ENCODE peak calls at places on chromosome 22, in ten cellular contexts. S is dorsolateral prefrontal cortex, H is B cell, E is Caco-2, Z is glutamatergic neuron, K is neural progenitor cell, A is GM12865, X is IMR-90, T is OCI-LY7, D is right lobe of liver. R is an unnamed sample.

GRCh38 chr22:48101704-48102103 is 1339.3 kb downstream of the TBC1D22A start:
- DNase-seq in S (no peak), H (no peak), E (no peak), Z (no peak), K (no peak), A (no peak), X (no peak), T (no peak), D (no peak), R (no peak)

GRCh38 chr22:37601203-37601539 is 7.5 kb upstream of the GGA1 start:
- DNase-seq in S (no peak), H (no peak), E (no peak), Z (no peak), K (no peak), A (no peak), X (no peak), T (no peak), D (no peak), R (no peak)

GRCh38 chr22:48276933-48277867 is 1514.8 kb downstream of the TBC1D22A start:
- DNase-seq in S (no peak), H (no peak), E (no peak), Z (no peak), K (no peak), A (no peak), X (no peak), T (no peak), D (no peak), R (no peak)

GRCh38 chr22:47966316-47966715 is 1203.9 kb downstream of the TBC1D22A start:
- DNase-seq in S (no peak), H (no peak), E (no peak), Z (no peak), K (no peak), A (no peak), X (no peak), T (no peak), D (no peak), R (no peak)

GRCh38 chr22:40400173-40400572 is 29.8 kb downstream of the SGSM3 start:
- DNase-seq in S (no peak), H (peak; percentile 79), E (no peak), Z (no peak), K (no peak), A (peak; percentile 89), X (no peak), T (peak; percentile 91), D (no peak), R (no peak)

GRCh38 chr22:41264408-41264941 is 21.5 kb downstream of the RANGAP1 start:
- DNase-seq in S (peak; percentile 87), H (no peak), E (no peak), Z (no peak), K (no peak), A (no peak), X (no peak), T (no peak), D (no peak), R (no peak)

GRCh38 chr22:35131423-35132050 is 65.6 kb downstream of the ISX start:
- DNase-seq in S (no peak), H (no peak), E (no peak), Z (no peak), K (no peak), A (peak; percentile 51), X (no peak), T (no peak), D (no peak), R (no peak)

GRCh38 chr22:46122511-46122971 is 27.8 kb upstream of the PPARA start:
- DNase-seq in S (peak; percentile 75), H (peak; percentile 68), E (peak; percentile 75), Z (peak; percentile 87), K (peak; percentile 84), A (peak; percentile 74), X (peak; percentile 46), T (peak; percentile 73), D (peak; percentile 76), R (peak; percentile 86)

GRCh38 chr22:24525416-24526037 is 29.4 kb downstream of the GUCD1 start:
- DNase-seq in S (peak; percentile 60), H (peak; percentile 85), E (peak; percentile 83), Z (peak; percentile 85), K (peak; percentile 67), A (peak; percentile 92), X (peak; percentile 65), T (peak; percentile 88), D (peak; percentile 79), R (peak; percentile 78)

GRCh38 chr22:28027453-28028448 is 108.7 kb upstream of the PITPNB start:
- DNase-seq in S (no peak), H (peak; percentile 14), E (no peak), Z (no peak), K (no peak), A (no peak), X (no peak), T (no peak), D (no peak), R (peak; percentile 43)

GRCh38 chr22:35838849-35839646 is 121.4 kb downstream of the APOL5 start:
- DNase-seq in S (no peak), H (no peak), E (peak; percentile 46), Z (peak; percentile 46), K (peak; percentile 68), A (peak; percentile 25), X (peak; percentile 82), T (peak; percentile 69), D (no peak), R (peak; percentile 11)

GRCh38 chr22:43627485-43628252 is 184.4 kb downstream of the EFCAB6 start:
- DNase-seq in S (no peak), H (no peak), E (no peak), Z (no peak), K (no peak), A (no peak), X (no peak), T (no peak), D (no peak), R (no peak)

DNA sequence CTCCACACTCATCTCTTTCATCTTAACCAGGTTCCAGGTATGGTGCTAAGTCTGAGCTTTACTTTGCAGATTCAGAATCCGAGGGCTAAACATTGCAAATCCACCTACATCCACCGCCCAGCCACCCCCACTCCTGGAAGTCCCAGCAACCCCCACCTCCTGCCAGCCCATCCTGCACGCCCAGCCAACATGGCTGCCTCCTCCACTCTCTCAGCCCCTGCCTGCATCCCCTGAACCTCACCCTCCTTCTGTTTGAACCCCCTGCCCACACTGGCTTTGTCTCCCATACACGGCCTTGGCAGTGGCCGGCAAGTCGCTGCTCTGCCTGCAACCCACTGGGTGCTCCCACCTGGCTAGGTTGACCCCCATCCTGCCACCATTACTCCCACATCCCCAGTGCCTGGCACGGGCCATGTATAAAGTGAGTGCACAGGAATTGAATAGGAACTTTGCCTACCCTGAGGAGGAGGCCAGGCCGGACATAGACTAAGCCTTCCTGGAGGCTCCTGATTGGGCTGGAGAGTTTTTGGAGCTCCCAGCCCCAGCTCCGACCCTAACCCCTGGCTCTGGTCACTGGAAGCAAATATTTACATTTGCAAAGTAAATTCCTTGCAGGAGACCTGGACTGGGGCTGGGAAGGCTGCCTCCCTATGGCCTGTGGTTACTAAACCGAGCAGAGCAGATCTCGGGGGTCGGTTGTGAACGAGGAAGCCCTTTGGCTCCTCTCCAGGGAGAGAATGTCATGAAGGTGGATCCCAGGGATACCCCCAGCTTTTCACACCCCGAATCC is 14.4 kb downstream of the EMID1 start:
- DNase-seq in S (no peak), H (no peak), E (peak; percentile 60), Z (peak; percentile 5), K (no peak), A (no peak), X (no peak), T (no peak), D (no peak), R (no peak)
- TF ChIP-seq CTCF in S (no peak), H (no peak), E (no peak), Z (no peak), K (no peak), A (no peak), X (no peak), T (no peak), D (no peak), R (no peak)

DNA sequence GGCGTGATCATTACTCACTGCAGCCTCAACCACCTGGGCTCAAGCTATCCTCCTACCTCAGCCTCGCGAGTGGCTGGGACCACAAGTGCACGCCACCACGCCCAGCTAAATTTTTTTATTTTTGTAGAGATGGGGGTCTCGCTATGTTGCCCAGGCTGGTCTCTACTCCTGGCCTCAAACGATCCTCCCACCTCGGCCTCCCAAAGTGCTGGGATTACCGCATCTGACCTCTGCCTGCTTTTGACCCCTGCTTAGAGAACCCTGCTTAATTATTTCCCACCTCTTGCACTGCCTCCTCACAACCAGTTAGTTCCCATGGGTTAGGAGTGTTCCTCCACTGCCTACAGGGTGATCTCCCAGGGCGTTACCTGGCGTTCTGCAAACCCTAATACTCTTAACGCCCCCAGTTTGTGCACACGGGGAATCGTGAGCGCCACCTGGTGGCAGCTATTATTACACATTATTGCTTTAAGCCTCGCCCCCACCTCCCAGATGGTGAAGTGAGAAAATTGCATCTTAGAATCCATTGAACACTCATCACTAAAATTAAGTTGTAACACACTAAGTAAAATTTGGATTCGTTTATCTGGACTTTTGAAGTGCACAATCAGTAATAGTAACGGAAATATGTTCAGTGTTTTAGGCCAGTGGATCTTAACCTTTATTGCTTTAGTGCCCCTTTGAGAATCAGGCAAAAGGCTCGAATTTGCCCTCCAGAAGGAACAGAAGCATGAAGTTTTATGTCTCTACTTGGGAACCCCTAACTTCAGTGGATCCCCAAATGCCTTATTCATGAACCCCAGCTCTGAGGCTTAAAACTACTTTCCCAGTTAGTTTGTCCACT is 61.4 kb upstream of the ASPHD2 start:
- DNase-seq in S (no peak), H (peak; percentile 54), E (peak; percentile 45), Z (peak; percentile 56), K (peak; percentile 86), A (peak; percentile 75), X (peak; percentile 20), T (peak; percentile 76), D (no peak), R (peak; percentile 70)
- TF ChIP-seq CTCF in S (peak; percentile 66), H (peak; percentile 88), E (peak; percentile 78), Z (peak; percentile 92), K (peak; percentile 98), A (peak; percentile 74), X (peak; percentile 76), T (peak; percentile 99), D (peak; percentile 86), R (peak; percentile 85)

DNA sequence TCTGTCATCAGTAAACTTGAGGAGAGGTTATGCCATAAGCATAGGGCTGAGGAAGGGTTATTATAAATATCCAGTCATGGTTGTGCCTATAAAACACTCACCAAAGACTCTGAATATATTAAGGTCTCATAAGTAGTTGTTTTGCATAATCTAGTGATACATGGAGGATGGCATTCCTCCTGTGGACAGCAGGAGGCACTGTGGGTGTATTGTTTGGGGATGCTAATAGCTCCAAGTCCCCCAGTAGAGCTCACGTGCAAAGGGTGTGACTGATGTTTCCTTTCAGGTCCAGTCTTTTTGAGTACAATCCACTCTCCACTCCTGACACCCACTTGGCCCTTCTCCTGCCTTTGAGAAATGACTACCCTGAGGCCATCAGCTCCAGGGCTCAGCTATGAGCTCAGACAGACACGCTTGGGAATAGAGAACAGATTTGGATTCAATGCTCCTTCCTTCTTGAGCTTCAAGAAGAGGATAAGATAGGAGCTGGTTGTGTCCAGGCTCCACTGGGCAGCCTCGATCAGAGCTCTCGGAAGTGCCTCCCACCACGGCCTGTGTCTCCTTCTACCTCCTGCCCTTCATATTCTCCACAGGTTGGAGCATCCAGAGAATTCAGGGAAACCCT is 85.2 kb upstream of the IGLL5 start:
- DNase-seq in S (no peak), H (no peak), E (no peak), Z (no peak), K (peak; percentile 26), A (peak; percentile 70), X (no peak), T (peak; percentile 56), D (no peak), R (no peak)
- TF ChIP-seq CTCF in S (no peak), H (peak; percentile 41), E (no peak), Z (peak; percentile 44), K (peak; percentile 52), A (peak; percentile 66), X (peak; percentile 13), T (peak; percentile 87), D (no peak), R (peak; percentile 25)

GRCh38 chr22:29998627-29999026 is 81.6 kb upstream of the HORMAD2 start:
- DNase-seq in S (no peak), H (no peak), E (no peak), Z (no peak), K (no peak), A (peak; percentile 9), X (no peak), T (peak; percentile 26), D (no peak), R (no peak)
- TF ChIP-seq CTCF in S (peak; percentile 24), H (no peak), E (no peak), Z (peak; percentile 70), K (no peak), A (no peak), X (no peak), T (peak; percentile 63), D (no peak), R (no peak)